ENCODE peak calls at places on chromosomes 16 and 17, in six cellular contexts. D is fibroblast of lung, J is PC-9, Z is PC-3, K is A673, X is HCT116. A is an unnamed sample.

GRCh38 chr16:81623365-81624102 is 155.6 kb upstream of the PLCG2 start:
- DNase-seq in Z (peak; percentile 54), X (peak; percentile 53), K (peak; percentile 60), J (peak; percentile 46), D (no peak), A (peak; percentile 73)

GRCh38 chr17:2400474-2400866 is 390 bp downstream of the MNT start:
- DNase-seq in Z (peak; percentile 27), K (peak; percentile 69), X (no peak), D (peak; percentile 47), J (peak; percentile 55), A (peak; percentile 90)

GRCh38 chr16:78994135-78994534 is 606.4 kb downstream of the MAF start:
- DNase-seq in D (no peak), X (no peak), K (no peak), Z (no peak), J (no peak), A (no peak)

GRCh38 chr16:16029431-16030011 is 80.1 kb downstream of the ABCC1 start:
- DNase-seq in X (no peak), Z (peak; percentile 17), D (peak; percentile 32), J (no peak), K (no peak), A (no peak)

GRCh38 chr17:72397223-72397667 is 276.4 kb downstream of the SOX9 start:
- DNase-seq in K (no peak), Z (peak; percentile 69), X (no peak), D (no peak), J (no peak), A (no peak)

GRCh38 chr17:603405-604193 is 111.0 kb downstream of the VPS53 start:
- DNase-seq in X (no peak), J (no peak), Z (no peak), K (no peak), D (no peak), A (no peak)

GRCh38 chr16:57253410-57253927 is 8.4 kb downstream of the ARL2BP start:
- DNase-seq in K (no peak), J (no peak), D (no peak), X (no peak), Z (peak; percentile 31), A (no peak)

GRCh38 chr17:47224971-47225370 is 15.8 kb downstream of the MYL4 start:
- DNase-seq in K (no peak), X (no peak), Z (peak; percentile 16), D (peak; percentile 41), J (no peak), A (no peak)

GRCh38 chr17:58318065-58318481 is 10.5 kb downstream of the TSPOAP1 start:
- DNase-seq in J (no peak), X (no peak), D (no peak), Z (no peak), K (no peak), A (no peak)

GRCh38 chr16:3578610-3579551 is 1.7 kb upstream of the NLRC3 start:
- DNase-seq in X (no peak), J (no peak), K (no peak), D (peak; percentile 20), Z (no peak), A (no peak)

GRCh38 chr16:19685176-19685575 is 32.9 kb downstream of the KNOP1 start:
- DNase-seq in Z (no peak), K (no peak), X (no peak), D (no peak), J (no peak), A (no peak)

GRCh38 chr16:82658796-82659195 is 32.0 kb downstream of the CDH13 start:
- DNase-seq in J (no peak), K (no peak), Z (no peak), D (no peak), X (no peak), A (no peak)

GRCh38 chr17:50033316-50033715 is 22.6 kb upstream of the ITGA3 start:
- DNase-seq in D (peak; percentile 65), K (no peak), J (no peak), X (no peak), Z (no peak), A (no peak)

DNA sequence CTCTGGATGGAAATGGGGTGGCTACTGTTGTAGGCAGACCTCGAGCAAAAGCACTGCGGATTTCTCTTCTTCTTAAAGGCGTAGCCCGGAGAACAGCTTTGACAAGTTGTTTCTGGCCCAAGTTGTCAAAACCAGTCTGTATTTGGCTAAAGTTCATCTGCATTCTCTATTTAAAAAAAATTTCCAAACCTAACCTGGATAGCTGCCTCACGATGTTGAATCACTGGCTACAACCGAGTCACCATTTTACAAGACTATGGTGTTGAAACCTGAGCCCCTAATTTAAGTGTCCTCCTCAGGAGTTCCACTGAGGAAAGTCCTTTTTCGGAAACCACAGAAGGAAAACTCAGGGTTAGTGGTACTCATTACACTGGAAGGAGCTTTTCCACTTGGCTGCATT is 1.5 kb downstream of the SLC16A6 start:
- DNase-seq in X (no peak), K (no peak), D (no peak), J (no peak), Z (peak; percentile 64), A (no peak)
- TF ChIP-seq EZH2 in X (no peak), K (no peak), D (no peak), J (no peak), Z (no peak), A (no peak)

GRCh38 chr16:1991588-1992474 is 2.1 kb downstream of the SYNGR3 start:
- DNase-seq in K (peak; percentile 93), D (peak; percentile 81), X (peak; percentile 61), Z (peak; percentile 63), J (peak; percentile 94), A (peak; percentile 97)
- TF ChIP-seq EZH2 in K (no peak), D (no peak), X (no peak), Z (no peak), J (no peak), A (peak; percentile 44)

GRCh38 chr16:11402745-11403533 is 57.7 kb downstream of the RMI2 start:
- DNase-seq in J (no peak), K (no peak), D (no peak), X (no peak), Z (no peak), A (no peak)

GRCh38 chr16:11403534-11403795 is 58.2 kb downstream of the RMI2 start:
- DNase-seq in J (no peak), X (no peak), D (no peak), K (no peak), Z (no peak), A (no peak)

GRCh38 chr16:11402051-11402744 is 56.9 kb downstream of the RMI2 start:
- DNase-seq in J (no peak), Z (no peak), K (no peak), X (no peak), D (no peak), A (no peak)

GRCh38 chr16:11400076-11400475 is 54.8 kb downstream of the RMI2 start:
- DNase-seq in Z (no peak), X (no peak), J (no peak), K (no peak), D (no peak), A (no peak)

GRCh38 chr16:11401161-11402050 is 56.1 kb downstream of the RMI2 start:
- DNase-seq in D (no peak), X (no peak), K (no peak), J (peak; percentile 71), Z (peak; percentile 50), A (no peak)
- TF ChIP-seq EZH2 in D (no peak), X (no peak), K (no peak), J (no peak), Z (no peak), A (no peak)

GRCh38 chr17:44967026-44967906 is 837 bp downstream of the C1QL1 start:
- DNase-seq in X (no peak), K (no peak), D (no peak), Z (no peak), J (no peak), A (peak; percentile 34)
- TF ChIP-seq EZH2 in X (no peak), K (no peak), D (peak; percentile 100), Z (no peak), J (no peak), A (peak; percentile 99)

GRCh38 chr17:7043195-7043543 is 723 bp downstream of the SLC16A11 start:
- DNase-seq in D (no peak), K (no peak), Z (no peak), J (no peak), X (no peak), A (peak; percentile 26)
- TF ChIP-seq EZH2 in D (no peak), K (no peak), Z (no peak), J (no peak), X (no peak), A (peak; percentile 64)

A was measured in neural progenitor cell.